ENCODE peak calls at places on chromosomes 12 and 14, in five cellular contexts. O, I, W, F and G are unnamed samples.
A peak's percentile ranks its signal among the peaks of the same experiment; 100 is the strongest.

GRCh38 chr12:51923506-51924365 is 16.4 kb downstream of the ACVRL1 start:
- DNase-seq in O (peak; percentile 72), I (peak; percentile 93), W (no peak), F (peak; percentile 77), G (no peak)

GRCh38 chr12:9143137-9143536 is 27.4 kb upstream of the A2M start:
- DNase-seq in O (no peak), I (no peak), W (no peak), F (no peak), G (no peak)

GRCh38 chr12:43338848-43339526 is 213.0 kb downstream of the ADAMTS20 start:
- DNase-seq in O (peak; percentile 63), I (peak; percentile 82), W (no peak), F (no peak), G (peak; percentile 49)

GRCh38 chr14:61478971-61479473 is 157.6 kb downstream of the PRKCH start:
- DNase-seq in O (no peak), I (no peak), W (no peak), F (no peak), G (no peak)

GRCh38 chr12:62930546-62931425 is 4.2 kb downstream of the PPM1H start:
- DNase-seq in O (no peak), I (no peak), W (no peak), F (no peak), G (no peak)

GRCh38 chr12:31732926-31733548 is 4.2 kb upstream of the AMN1 start:
- DNase-seq in O (no peak), I (peak; percentile 87), W (no peak), F (no peak), G (peak; percentile 29)

GRCh38 chr12:25052191-25053020 is 103.5 kb upstream of the BCAT1 start:
- DNase-seq in O (no peak), I (peak; percentile 49), W (no peak), F (no peak), G (no peak)

GRCh38 chr14:76836029-76836630 is 9.9 kb downstream of the LRRC74A start:
- DNase-seq in O (no peak), I (no peak), W (no peak), F (no peak), G (no peak)

GRCh38 chr14:38022775-38023174 is 184.9 kb upstream of the SSTR1 start:
- DNase-seq in O (no peak), I (no peak), W (no peak), F (no peak), G (no peak)

GRCh38 chr12:110856517-110856916 is 9.7 kb downstream of the CCDC63 start:
- DNase-seq in O (no peak), I (no peak), W (no peak), F (no peak), G (no peak)

GRCh38 chr12:80877706-80878384 is 59.9 kb downstream of the LIN7A start:
- DNase-seq in O (no peak), I (no peak), W (no peak), F (no peak), G (no peak)

GRCh38 chr12:19572920-19573558 is 133.7 kb downstream of the AEBP2 start:
- DNase-seq in O (peak; percentile 62), I (peak; percentile 89), W (no peak), F (no peak), G (no peak)

GRCh38 chr12:54603173-54603814 is 14.8 kb upstream of the PPP1R1A start:
- DNase-seq in O (peak; percentile 58), I (peak; percentile 90), W (peak; percentile 18), F (no peak), G (peak; percentile 33)

GRCh38 chr14:69363055-69363454 is 35.0 kb downstream of the ERH start:
- DNase-seq in O (peak; percentile 74), I (peak; percentile 87), W (peak; percentile 11), F (no peak), G (no peak)

GRCh38 chr12:71469235-71469873 is 29.8 kb downstream of the LGR5 start:
- DNase-seq in O (peak; percentile 66), I (peak; percentile 80), W (peak; percentile 26), F (no peak), G (peak; percentile 33)

GRCh38 chr14:38627163-38627562 is 371.3 kb upstream of the CLEC14A start:
- DNase-seq in O (no peak), I (no peak), W (no peak), F (no peak), G (no peak)

GRCh38 chr14:32332415-32333116 is 3.5 kb downstream of the AKAP6 start:
- DNase-seq in O (no peak), I (no peak), W (no peak), F (no peak), G (no peak)

DNA sequence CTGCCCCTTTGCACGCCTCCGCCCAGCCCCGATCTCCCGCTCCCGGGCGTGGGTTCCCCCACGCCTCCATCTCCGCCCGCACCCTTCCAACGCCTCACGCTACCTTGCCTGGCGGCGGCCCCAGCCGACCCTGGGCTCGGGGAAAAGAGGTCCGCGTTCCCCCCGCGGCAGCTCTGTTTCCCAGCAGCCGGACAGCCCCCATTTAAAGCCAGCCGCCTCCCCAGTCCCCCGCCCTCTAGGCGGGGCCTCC is at the start of gene PRIMA1:
- DNase-seq in O (no peak), I (peak; percentile 83), W (no peak), F (no peak), G (no peak)
- H3K4me3 ChIP-seq in O (peak within 1 kb of the TSS; percentile 94), I (peak within 1 kb of the TSS; percentile 92), W (no peak within 1 kb of the TSS), F (no peak within 1 kb of the TSS), G (no peak within 1 kb of the TSS)

GRCh38 chr14:34623506-34623905 is 6.4 kb downstream of the SNX6 start:
- DNase-seq in O (no peak), I (no peak), W (no peak), F (no peak), G (no peak)

GRCh38 chr14:34615507-34615906 is 14.4 kb downstream of the SNX6 start:
- DNase-seq in O (no peak), I (no peak), W (no peak), F (no peak), G (no peak)

GRCh38 chr14:34616360-34616759 is 13.6 kb downstream of the SNX6 start:
- DNase-seq in O (no peak), I (peak; percentile 13), W (no peak), F (no peak), G (no peak)

GRCh38 chr14:34620115-34620514 is 9.8 kb downstream of the SNX6 start:
- DNase-seq in O (no peak), I (peak; percentile 1), W (no peak), F (no peak), G (no peak)

DNA sequence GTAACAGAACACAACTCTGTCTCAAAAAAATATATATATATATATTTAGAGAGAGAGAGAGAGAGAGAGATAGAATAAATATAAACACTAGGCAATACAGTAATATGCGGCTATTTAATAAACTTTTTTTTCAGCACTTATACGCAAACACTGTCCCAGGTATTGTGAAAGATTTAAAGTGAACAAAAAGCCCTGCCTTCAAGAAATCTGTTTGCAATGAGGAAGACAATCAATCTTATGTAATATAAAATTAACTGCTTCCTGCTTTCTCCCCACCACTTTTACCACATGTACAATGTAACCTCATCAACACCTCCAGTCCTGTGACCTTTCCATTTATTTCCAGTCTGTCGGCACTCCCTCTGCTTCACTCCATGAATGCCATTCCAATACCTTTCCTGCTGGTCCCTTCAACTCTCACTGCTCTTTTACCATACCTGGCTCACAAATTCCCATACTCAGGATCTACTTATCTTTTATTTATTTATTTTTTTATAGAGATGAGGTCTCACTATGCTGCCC is 10.5 kb downstream of the SNX6 start:
- DNase-seq in O (no peak), I (peak; percentile 17), W (no peak), F (no peak), G (no peak)
- TF ChIP-seq CTCF in O (no peak), I (no peak), W (no peak), F (no peak), G (no peak)

DNA sequence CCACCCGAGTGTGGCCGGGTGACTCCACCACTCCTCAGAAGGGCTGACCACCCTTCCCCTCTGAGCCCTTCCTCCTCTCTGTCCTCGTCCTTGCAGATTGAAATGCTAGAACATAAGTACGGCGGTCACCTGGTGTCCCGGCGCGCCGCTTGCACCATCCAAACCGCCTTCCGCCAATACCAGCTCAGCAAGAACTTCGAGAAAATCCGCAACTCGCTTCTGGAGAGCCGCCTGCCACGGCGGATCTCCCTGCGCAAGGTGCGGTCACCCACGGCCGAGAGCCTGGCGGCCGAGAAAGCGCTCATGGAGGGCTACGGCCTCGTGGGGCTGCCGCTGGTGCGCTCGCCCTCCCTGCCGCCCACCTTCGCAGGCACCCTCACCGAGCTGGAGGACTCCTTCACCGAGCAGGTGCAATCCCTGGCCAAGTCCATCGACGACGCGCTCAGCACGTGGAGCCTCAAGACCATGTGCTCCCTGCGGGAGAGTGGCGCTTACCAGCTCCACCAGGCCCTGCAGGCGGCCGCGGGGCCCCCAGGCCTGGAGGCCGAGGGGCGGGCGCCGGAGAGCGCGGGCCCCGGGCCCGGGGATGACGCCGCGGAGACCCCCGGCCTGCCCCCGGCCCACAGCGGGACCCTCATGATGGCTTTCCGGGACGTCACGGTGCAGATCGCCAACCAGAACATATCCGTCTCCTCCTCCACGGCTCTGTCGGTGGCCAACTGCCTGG is 71.8 kb downstream of the IQSEC3 start:
- DNase-seq in O (no peak), I (no peak), W (no peak), F (no peak), G (no peak)
- H3K4me3 ChIP-seq in O (no peak overlapping the region), I (no peak overlapping the region), W (no peak overlapping the region), F (no peak overlapping the region), G (no peak overlapping the region)

GRCh38 chr12:99911076-99911475 is 73.7 kb downstream of the ANKS1B start:
- DNase-seq in O (no peak), I (no peak), W (peak; percentile 65), F (no peak), G (peak; percentile 84)
- TF ChIP-seq CTCF in O (no peak), I (no peak), W (no peak), F (no peak), G (no peak)

GRCh38 chr12:109115758-109116610 is at the start of gene ACACB:
- DNase-seq in O (peak; percentile 25), I (peak; percentile 61), W (no peak), F (peak; percentile 79), G (no peak)
- H3K4me3 ChIP-seq in O (no peak within 1 kb of the TSS), I (no peak within 1 kb of the TSS), W (no peak within 1 kb of the TSS), F (no peak within 1 kb of the TSS), G (no peak within 1 kb of the TSS)

GRCh38 chr14:45838597-45838996 is 585.6 kb upstream of the MIS18BP1 start:
- DNase-seq in O (peak; percentile 1), I (no peak), W (no peak), F (no peak), G (no peak)
- TF ChIP-seq CTCF in O (peak; percentile 43), I (peak; percentile 59), W (no peak), F (no peak), G (no peak)

DNA sequence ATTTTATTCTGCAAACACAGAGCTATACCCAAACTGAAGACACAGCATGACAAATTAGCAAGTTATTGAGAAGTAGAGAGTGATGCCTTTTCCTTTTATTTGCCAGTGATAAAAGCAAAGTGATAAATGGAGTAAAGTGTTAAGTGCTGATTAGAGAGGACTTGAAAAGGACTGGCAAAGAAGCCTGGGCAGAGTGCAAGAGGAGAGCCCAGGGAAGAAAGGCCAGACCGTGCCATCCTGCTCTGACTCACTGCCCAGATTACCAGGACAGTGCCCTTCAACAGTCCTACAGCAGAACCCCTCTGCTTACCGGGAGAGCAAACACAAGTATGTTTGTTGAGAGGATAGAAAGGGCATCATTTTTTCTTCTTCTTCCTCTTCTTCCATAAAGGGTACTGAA is 106.5 kb downstream of the ETV6 start:
- DNase-seq in O (no peak), I (no peak), W (no peak), F (no peak), G (no peak)
- H3K4me3 ChIP-seq in O (no peak overlapping the region), I (no peak overlapping the region), W (no peak overlapping the region), F (no peak overlapping the region), G (no peak overlapping the region)